ENCODE peak calls at places on chromosomes 13 and 19, in six cellular contexts. B, Z, M, U, A and Q are unnamed samples.

GRCh38 chr13:64239372-64239771 is 2823.7 kb upstream of the PCDH20 start:
- DNase-seq in B (no peak), Z (peak; percentile 53), M (no peak), U (peak; percentile 47), A (no peak), Q (peak; percentile 81)

GRCh38 chr13:79534596-79534995 is 53.6 kb downstream of the NDFIP2 start:
- DNase-seq in B (no peak), Z (no peak), M (no peak), U (no peak), A (no peak), Q (no peak)

GRCh38 chr19:6115992-6116391 is 5.7 kb upstream of the RFX2 start:
- DNase-seq in B (no peak), Z (no peak), M (no peak), U (no peak), A (no peak), Q (no peak)

GRCh38 chr13:78030351-78030750 is 111.7 kb upstream of the EDNRB start:
- DNase-seq in B (no peak), Z (no peak), M (no peak), U (no peak), A (no peak), Q (no peak)

GRCh38 chr13:97921146-97921776 is 32.2 kb upstream of the IPO5 start:
- DNase-seq in B (peak; percentile 28), Z (peak; percentile 25), M (no peak), U (no peak), A (no peak), Q (no peak)

GRCh38 chr19:5536337-5536894 is 31.3 kb downstream of the TINCR start:
- DNase-seq in B (no peak), Z (peak; percentile 1), M (no peak), U (peak; percentile 48), A (peak; percentile 70), Q (peak; percentile 59)

GRCh38 chr13:51764184-51765141 is 39.5 kb downstream of the DHRS12 start:
- DNase-seq in B (peak; percentile 81), Z (no peak), M (peak; percentile 37), U (peak; percentile 51), A (peak; percentile 81), Q (no peak)

GRCh38 chr13:73299787-73300186 is 241.0 kb downstream of the KLF5 start:
- DNase-seq in B (no peak), Z (no peak), M (no peak), U (no peak), A (no peak), Q (no peak)

GRCh38 chr19:53958168-53958571 is 4.6 kb upstream of the CACNG8 start:
- DNase-seq in B (no peak), Z (no peak), M (no peak), U (no peak), A (no peak), Q (no peak)

GRCh38 chr13:90551253-90551652 is 796.2 kb upstream of the MIR17HG start:
- DNase-seq in B (no peak), Z (no peak), M (no peak), U (no peak), A (no peak), Q (no peak)

GRCh38 chr19:10514211-10515145 is 2.8 kb downstream of the S1PR5 start:
- DNase-seq in B (no peak), Z (no peak), M (no peak), U (no peak), A (no peak), Q (no peak)
- TF ChIP-seq CTCF in B (no peak), Z (no peak), M (no peak), U (no peak), A (no peak), Q (no peak)

GRCh38 chr19:28221736-28222135 is 991.2 kb downstream of the UQCRFS1 start:
- DNase-seq in B (no peak), Z (no peak), M (no peak), U (no peak), A (no peak), Q (peak; percentile 9)
- H3K4me3 ChIP-seq in B (no peak overlapping the region), Z (no peak overlapping the region), M (no peak overlapping the region), U (no peak overlapping the region), A (no peak overlapping the region), Q (no peak overlapping the region)

GRCh38 chr19:47520839-47521238 is 6.0 kb upstream of the NAPA start:
- DNase-seq in B (no peak), Z (no peak), M (no peak), U (no peak), A (no peak), Q (no peak)

GRCh38 chr19:47514869-47515588 is at the start of gene NAPA:
- DNase-seq in B (peak; percentile 100), Z (peak; percentile 99), M (peak; percentile 100), U (peak; percentile 98), A (peak; percentile 100), Q (peak; percentile 99)

GRCh38 chr19:47518854-47519253 is 4.0 kb upstream of the NAPA start:
- DNase-seq in B (no peak), Z (no peak), M (no peak), U (no peak), A (no peak), Q (no peak)

GRCh38 chr19:47520343-47520806 is 5.5 kb upstream of the NAPA start:
- DNase-seq in B (no peak), Z (no peak), M (no peak), U (peak; percentile 14), A (no peak), Q (no peak)

GRCh38 chr19:47518139-47518538 is 3.3 kb upstream of the NAPA start:
- DNase-seq in B (no peak), Z (no peak), M (peak; percentile 55), U (no peak), A (no peak), Q (no peak)
- TF ChIP-seq CTCF in B (no peak), Z (no peak), M (no peak), U (no peak), A (no peak), Q (no peak)

GRCh38 chr19:703651-704446 is 4.9 kb upstream of the PALM start:
- DNase-seq in B (peak; percentile 76), Z (no peak), M (peak; percentile 23), U (peak; percentile 57), A (peak; percentile 55), Q (no peak)

GRCh38 chr19:704447-704741 is 4.3 kb upstream of the PALM start:
- DNase-seq in B (no peak), Z (no peak), M (no peak), U (no peak), A (no peak), Q (no peak)

GRCh38 chr19:708154-709141 is at the start of gene PALM:
- DNase-seq in B (no peak), Z (no peak), M (no peak), U (peak; percentile 15), A (no peak), Q (no peak)

GRCh38 chr19:703329-703650 is 5.4 kb upstream of the PALM start:
- DNase-seq in B (no peak), Z (no peak), M (no peak), U (no peak), A (no peak), Q (no peak)
- H3K4me3 ChIP-seq in B (no peak overlapping the region), Z (no peak overlapping the region), M (no peak overlapping the region), U (no peak overlapping the region), A (no peak overlapping the region), Q (no peak overlapping the region)